ENCODE peak calls at places on chromosomes 4 and X, in eight cellular contexts. I, N, B, Q, A, Z, F and L are unnamed samples.

GRCh38 chr4:159608434-159608833 is 505.6 kb downstream of the RAPGEF2 start:
- DNase-seq in I (no peak), B (no peak), F (no peak), A (no peak), Z (no peak), Q (no peak), N (no peak), L (no peak)

GRCh38 chrX:16145656-16146055 is 21.6 kb upstream of the MAGEB17 start:
- DNase-seq in F (no peak), Z (no peak), Q (no peak), A (no peak), N (no peak), I (no peak), B (no peak), L (no peak)

GRCh38 chr4:169109276-169109675 is 99.2 kb upstream of the CBR4 start:
- DNase-seq in Q (no peak), Z (no peak), B (no peak), A (no peak), N (no peak), F (no peak), I (no peak), L (no peak)

GRCh38 chrX:146614693-146615524 is 194.7 kb upstream of the CXorf51B start:
- DNase-seq in F (no peak), Z (no peak), I (no peak), N (no peak), B (no peak), Q (no peak), A (no peak), L (no peak)

GRCh38 chr4:2424581-2424980 is 5.8 kb downstream of the CFAP99 start:
- DNase-seq in F (no peak), I (no peak), Q (no peak), B (no peak), A (no peak), N (no peak), Z (no peak), L (no peak)

GRCh38 chrX:24805201-24805600 is 111.5 kb downstream of the POLA1 start:
- DNase-seq in F (no peak), B (no peak), N (no peak), Q (no peak), I (no peak), A (no peak), Z (no peak), L (no peak)

GRCh38 chr4:2484993-2485392 is 16.1 kb downstream of the RNF4 start:
- DNase-seq in A (peak; percentile 17), Q (no peak), I (peak; percentile 85), Z (peak; percentile 69), F (peak; percentile 89), B (peak; percentile 97), N (peak; percentile 61), L (peak; percentile 76)

GRCh38 chr4:766152-766515 is 59.8 kb downstream of the CPLX1 start:
- DNase-seq in N (no peak), Q (no peak), I (no peak), A (no peak), B (peak; percentile 41), Z (no peak), F (peak; percentile 4), L (no peak)

GRCh38 chr4:169270810-169271691 is at the start of gene SH3RF1:
- DNase-seq in N (peak; percentile 87), Z (peak; percentile 91), Q (peak; percentile 83), A (peak; percentile 92), B (peak; percentile 74), F (peak; percentile 92), I (peak; percentile 88), L (peak; percentile 91)

GRCh38 chr4:47531241-47531953 is 46.3 kb downstream of the ATP10D start:
- DNase-seq in B (peak; percentile 82), Z (peak; percentile 14), Q (no peak), I (peak; percentile 41), F (peak; percentile 28), A (peak; percentile 30), N (no peak), L (no peak)

GRCh38 chrX:120794525-120794975 is 81.1 kb downstream of the CT47B1 start:
- DNase-seq in B (no peak), Z (no peak), F (no peak), A (no peak), I (no peak), N (no peak), Q (no peak), L (no peak)

GRCh38 chrX:129939986-129940385 is 34.0 kb downstream of the UTP14A start:
- DNase-seq in N (no peak), Z (no peak), A (no peak), I (no peak), Q (no peak), F (peak; percentile 51), B (no peak), L (no peak)

GRCh38 chrX:103360916-103361315 is 4.6 kb downstream of the TCEAL9 start:
- DNase-seq in B (no peak), Q (no peak), I (no peak), N (no peak), A (no peak), F (no peak), Z (no peak), L (no peak)

GRCh38 chrX:103357871-103358270 is 1.6 kb downstream of the TCEAL9 start:
- DNase-seq in Z (no peak), B (no peak), I (no peak), N (no peak), Q (no peak), F (no peak), A (no peak), L (no peak)

GRCh38 chrX:103360092-103360491 is 3.8 kb downstream of the TCEAL9 start:
- DNase-seq in Q (no peak), Z (no peak), F (no peak), A (no peak), I (no peak), B (no peak), N (no peak), L (no peak)

GRCh38 chrX:103356897-103357296 is 591 bp downstream of the TCEAL9 start:
- DNase-seq in Q (no peak), F (no peak), I (peak; percentile 37), Z (peak; percentile 52), B (no peak), N (peak; percentile 16), A (peak; percentile 20), L (peak; percentile 37)

DNA sequence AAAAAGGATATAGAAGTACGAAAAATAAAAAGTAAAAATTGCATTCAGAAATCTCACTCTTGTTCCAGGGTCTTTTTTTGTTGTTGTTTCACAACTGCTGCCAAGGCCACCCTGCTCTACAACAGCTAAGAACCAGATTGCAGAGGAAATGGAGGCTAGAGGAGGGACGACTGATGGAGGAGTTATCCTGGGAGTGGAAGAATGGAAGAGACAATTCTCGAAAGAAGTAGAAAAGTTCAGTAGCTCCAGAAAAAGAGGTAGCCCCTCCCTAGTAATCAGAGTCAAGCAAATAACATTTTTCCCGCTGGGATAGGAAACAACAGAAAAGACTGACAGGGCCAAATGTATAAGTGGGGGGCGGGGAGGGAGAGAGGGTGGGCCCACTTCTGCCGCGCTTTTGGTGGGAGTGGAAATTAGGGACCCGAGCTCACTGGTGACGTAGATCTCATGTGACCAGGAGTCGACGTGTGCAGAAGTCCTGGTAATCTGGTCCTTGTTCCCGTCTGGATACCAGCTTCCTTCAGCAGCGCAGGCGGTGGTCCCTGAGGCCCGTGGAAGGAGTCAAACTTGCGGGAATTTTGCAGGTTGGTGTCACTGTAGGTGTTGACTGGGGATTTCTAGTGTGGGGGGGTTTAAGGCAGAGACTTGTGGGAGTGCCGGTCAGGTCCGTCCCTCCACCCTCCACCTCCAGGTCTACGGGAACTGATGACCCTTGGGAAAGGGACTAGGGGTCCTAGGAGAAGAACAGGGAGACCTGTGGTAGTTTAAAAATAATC is at the start of gene TCEAL9:
- DNase-seq in F (peak; percentile 65), B (no peak), N (peak; percentile 65), Z (peak; percentile 71), A (peak; percentile 40), I (peak; percentile 63), Q (no peak), L (peak; percentile 85)
- TF ChIP-seq POLR2A in F (peak; percentile 72), B (no peak), N (peak; percentile 88), Z (peak; percentile 48), A (peak; percentile 77), I (peak; percentile 80), Q (peak; percentile 69), L (peak; percentile 58)

DNA sequence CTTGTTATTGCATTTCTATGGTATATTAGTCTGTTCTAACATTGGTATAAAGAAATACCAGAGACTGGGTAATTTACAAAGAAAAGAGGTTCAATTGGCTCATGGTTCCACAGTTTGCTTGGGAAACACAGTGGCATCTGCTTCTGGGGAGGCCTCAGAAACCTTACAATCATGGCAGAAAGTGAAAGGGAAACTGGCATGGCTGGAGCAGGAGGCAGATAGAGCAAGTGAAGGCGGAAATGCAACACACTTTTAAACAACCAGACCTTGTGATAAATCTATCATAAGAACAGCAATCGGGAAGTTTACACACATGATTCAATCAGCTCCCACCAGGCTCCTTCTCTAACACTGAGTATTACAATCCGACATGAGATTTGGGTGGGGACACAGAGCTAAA is 346.6 kb upstream of the GNPDA2 start:
- DNase-seq in Z (no peak), F (no peak), I (no peak), A (no peak), N (no peak), Q (no peak), B (no peak), L (no peak)
- H3K4me3 ChIP-seq in Z (no peak overlapping the region), F (no peak overlapping the region), I (no peak overlapping the region), A (no peak overlapping the region), N (no peak overlapping the region), Q (no peak overlapping the region), B (no peak overlapping the region), L (no peak overlapping the region)

GRCh38 chrX:48539345-48540014 is at the start of gene TBC1D25:
- DNase-seq in A (peak; percentile 92), B (peak; percentile 97), N (peak; percentile 93), Q (peak; percentile 91), F (peak; percentile 97), I (peak; percentile 98), Z (peak; percentile 99), L (peak; percentile 98)
- TF ChIP-seq POLR2A in A (peak; percentile 62), B (peak; percentile 55), N (no peak), Q (no peak), F (peak; percentile 45), I (peak; percentile 74), Z (no peak), L (no peak)

GRCh38 chrX:97030947-97031346 is 147.2 kb downstream of the RPA4 start:
- DNase-seq in I (no peak), A (no peak), N (no peak), Q (no peak), B (no peak), F (no peak), Z (no peak), L (no peak)

GRCh38 chrX:97026406-97026805 is 142.7 kb downstream of the RPA4 start:
- DNase-seq in F (no peak), N (no peak), Z (no peak), A (no peak), B (no peak), Q (no peak), I (no peak), L (no peak)

GRCh38 chrX:97021680-97022079 is 138.0 kb downstream of the RPA4 start:
- DNase-seq in Z (no peak), N (no peak), A (no peak), B (no peak), I (no peak), Q (no peak), F (no peak), L (no peak)

GRCh38 chrX:97030463-97030862 is 146.8 kb downstream of the RPA4 start:
- DNase-seq in F (no peak), A (no peak), Q (no peak), B (no peak), I (no peak), Z (no peak), N (no peak), L (no peak)

GRCh38 chrX:97027384-97027922 is 143.7 kb downstream of the RPA4 start:
- DNase-seq in N (no peak), A (no peak), B (no peak), F (no peak), I (no peak), Q (peak; percentile 35), Z (no peak), L (no peak)
- H3K4me3 ChIP-seq in N (no peak overlapping the region), A (no peak overlapping the region), B (no peak overlapping the region), F (no peak overlapping the region), I (no peak overlapping the region), Q (peak overlapping the region; percentile 30), Z (no peak overlapping the region), L (no peak overlapping the region)

GRCh38 chrX:47230136-47230868 is 2.5 kb upstream of the USP11 start:
- DNase-seq in Z (no peak), N (no peak), I (no peak), F (no peak), B (no peak), A (no peak), Q (no peak), L (no peak)
- TF ChIP-seq POLR2A in Z (no peak), N (no peak), I (no peak), F (no peak), B (no peak), A (no peak), Q (peak; percentile 29), L (no peak)